ENCODE peak calls at places on chromosome 17, in five cellular contexts. H is CD4-positive, CD25-positive, alpha-beta regulatory T cell; J is transverse colon; E is CD8-positive, alpha-beta memory T cell; Q is effector memory CD4-positive, alpha-beta T cell. O is an unnamed sample. For H3K9me3, the result is how much of the 10 kb centered on the place peaks cover.

GRCh38 chr17:75507712-75508111 is 7.6 kb downstream of the CASKIN2 start:
- DNase-seq in E (no peak), H (no peak), Q (no peak), J (no peak), O (no peak)

GRCh38 chr17:21399476-21400203 is 23.5 kb downstream of the KCNJ12 start:
- DNase-seq in H (no peak), E (no peak), J (no peak), Q (no peak), O (no peak)

GRCh38 chr17:81487487-81488275 is 24.9 kb downstream of the ACTG1 start:
- DNase-seq in J (peak), E (peak), H (peak), Q (peak), O (peak)

GRCh38 chr17:76273435-76273921 is 8.3 kb downstream of the UBALD2 start:
- DNase-seq in E (no peak), J (no peak), H (no peak), Q (no peak), O (no peak)

GRCh38 chr17:21301593-21302550 is 17.4 kb downstream of the MAP2K3 start:
- DNase-seq in Q (no peak), E (no peak), J (no peak), H (no peak), O (no peak)

GRCh38 chr17:47701603-47702002 is 7.6 kb downstream of the TBKBP1 start:
- DNase-seq in Q (no peak), E (no peak), J (no peak), H (no peak), O (no peak)

GRCh38 chr17:39139137-39139516 is 12.3 kb downstream of the PLXDC1 start:
- DNase-seq in H (no peak), E (no peak), J (no peak), Q (no peak), O (no peak)

GRCh38 chr17:79023886-79024771 is at the start of gene C1QTNF1:
- DNase-seq in J (peak), Q (no peak), E (peak), H (no peak), O (peak)

GRCh38 chr17:78765821-78766220 is 16.3 kb downstream of the CYTH1 start:
- DNase-seq in J (no peak), H (no peak), E (no peak), Q (no peak), O (no peak)

GRCh38 chr17:82655038-82655479 is 6.8 kb upstream of the WDR45B start:
- DNase-seq in Q (no peak), E (no peak), H (no peak), J (peak), O (peak)
- H3K4me3 ChIP-seq in Q (no peak), E (no peak), H (no peak), J (no peak), O (no peak)

GRCh38 chr17:73718362-73718761 is 74.1 kb upstream of the SDK2 start:
- DNase-seq in H (no peak), E (no peak), Q (no peak), J (no peak), O (no peak)
- H3K27ac ChIP-seq in H (no peak), E (no peak), Q (no peak), J (no peak), O (no peak)

GRCh38 chr17:69335018-69335417 is 8.1 kb upstream of the ABCA5 start:
- DNase-seq in J (no peak), H (no peak), Q (no peak), E (no peak), O (peak)

GRCh38 chr17:69327060-69327831 is at the start of gene ABCA5:
- DNase-seq in J (peak), E (peak), H (peak), Q (peak), O (peak)

GRCh38 chr17:69336996-69337395 is 10.1 kb upstream of the ABCA5 start:
- DNase-seq in H (no peak), E (no peak), Q (no peak), J (no peak), O (no peak)

GRCh38 chr17:69336580-69336979 is 9.6 kb upstream of the ABCA5 start:
- DNase-seq in H (no peak), Q (no peak), E (no peak), J (no peak), O (no peak)

GRCh38 chr17:69331746-69332145 is 4.8 kb upstream of the ABCA5 start:
- DNase-seq in E (no peak), Q (no peak), J (no peak), H (no peak), O (no peak)
- H3K9me3 ChIP-seq in E (under half), Q (under half), J (under half), H (under half), O (under half)

GRCh38 chr17:42405963-42406495 is 17.0 kb downstream of the CAVIN1 start:
- DNase-seq in E (peak), J (peak), Q (peak), H (peak), O (peak)
- H3K4me3 ChIP-seq in E (no peak), J (no peak), Q (no peak), H (no peak), O (no peak)

GRCh38 chr17:61408151-61409041 is 8.8 kb downstream of the TBX2 start:
- DNase-seq in H (no peak), Q (no peak), J (no peak), E (no peak), O (no peak)

GRCh38 chr17:61406543-61406845 is 6.9 kb downstream of the TBX2 start:
- DNase-seq in J (no peak), Q (no peak), E (no peak), H (no peak), O (no peak)

GRCh38 chr17:61406871-61407210 is 7.2 kb downstream of the TBX2 start:
- DNase-seq in E (no peak), Q (no peak), J (no peak), H (no peak), O (no peak)

GRCh38 chr17:61405686-61406542 is 6.3 kb downstream of the TBX2 start:
- DNase-seq in H (no peak), J (no peak), Q (no peak), E (no peak), O (no peak)

GRCh38 chr17:61407211-61407911 is 7.7 kb downstream of the TBX2 start:
- DNase-seq in H (no peak), Q (no peak), J (no peak), E (no peak), O (no peak)
- H3K27ac ChIP-seq in H (no peak), Q (no peak), J (peak), E (no peak), O (no peak)

GRCh38 chr17:70127221-70127873 is 42.0 kb upstream of the KCNJ2 start:
- DNase-seq in E (no peak), J (no peak), Q (no peak), H (no peak), O (no peak)

GRCh38 chr17:70128727-70129238 is 40.5 kb upstream of the KCNJ2 start:
- DNase-seq in Q (no peak), H (no peak), E (no peak), J (no peak), O (no peak)

GRCh38 chr17:70132505-70132904 is 36.8 kb upstream of the KCNJ2 start:
- DNase-seq in H (no peak), Q (no peak), E (no peak), J (no peak), O (no peak)

GRCh38 chr17:70134042-70134441 is 35.3 kb upstream of the KCNJ2 start:
- DNase-seq in J (no peak), Q (no peak), E (no peak), H (no peak), O (no peak)

DNA sequence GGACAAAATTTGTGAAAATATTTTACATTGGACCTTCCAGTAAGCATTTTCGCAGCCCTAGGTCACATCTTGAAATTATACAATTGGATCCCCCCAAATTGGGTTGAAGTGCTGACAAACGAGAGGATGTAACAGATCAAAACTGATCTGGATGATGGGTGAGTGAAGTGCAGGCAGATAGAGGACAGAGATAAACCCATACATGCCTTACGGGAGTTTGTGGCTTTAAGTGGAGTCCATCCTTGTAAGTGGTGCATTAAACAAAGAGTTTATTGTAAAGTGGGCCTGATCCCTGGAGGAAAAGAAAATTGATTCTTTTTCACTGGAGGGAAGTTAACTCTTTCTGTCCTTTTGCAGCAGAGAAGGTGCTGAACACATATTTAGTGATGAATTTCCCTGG is 39.1 kb upstream of the KCNJ2 start:
- DNase-seq in H (no peak), Q (no peak), E (no peak), J (no peak), O (no peak)
- H3K9me3 ChIP-seq in H (under half), Q (under half), E (under half), J (under half), O (under half)

GRCh38 chr17:82839617-82840292 is at the start of gene ZNF750:
- DNase-seq in Q (no peak), J (no peak), E (no peak), H (no peak), O (no peak)

GRCh38 chr17:82837586-82838320 is 2.1 kb downstream of the ZNF750 start:
- DNase-seq in H (no peak), Q (no peak), J (peak), E (no peak), O (peak)

GRCh38 chr17:82836823-82837357 is 2.9 kb downstream of the ZNF750 start:
- DNase-seq in Q (no peak), E (no peak), J (no peak), H (no peak), O (peak)

GRCh38 chr17:82840431-82840831 is 609 bp upstream of the ZNF750 start:
- DNase-seq in H (no peak), E (no peak), Q (no peak), J (no peak), O (no peak)

DNA sequence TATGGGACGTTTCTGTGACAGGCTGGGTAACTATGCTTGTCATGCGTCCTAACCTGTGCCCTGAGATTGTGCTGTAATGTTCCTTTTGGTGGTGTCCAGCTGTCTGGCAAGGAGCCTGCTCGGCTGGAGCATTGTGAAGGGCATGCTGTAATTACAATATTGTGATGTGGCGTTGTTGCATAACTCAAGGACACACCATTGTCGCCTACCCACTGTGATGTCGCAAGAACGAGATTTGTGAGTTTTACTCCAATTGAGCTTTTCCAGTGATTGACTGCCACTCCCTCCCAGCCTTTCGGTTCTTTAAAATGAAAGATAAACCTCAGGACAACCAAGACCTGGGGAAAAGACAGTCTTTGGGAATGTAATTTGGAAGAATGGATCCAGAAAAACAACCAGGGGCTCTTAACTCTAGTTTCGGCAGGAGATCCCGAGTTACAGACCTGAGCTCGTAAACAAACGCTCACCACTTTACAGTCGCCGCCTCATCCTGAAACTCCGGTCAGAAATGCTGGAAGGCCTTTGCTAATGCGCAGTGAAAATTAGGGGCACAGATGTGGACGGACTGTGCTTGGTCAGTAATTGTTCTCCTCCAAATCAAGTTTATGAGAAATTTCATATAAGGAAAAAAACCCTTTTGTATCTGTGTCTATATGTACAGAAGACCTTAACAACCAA is 1.3 kb downstream of the ZNF750 start:
- DNase-seq in H (no peak), Q (no peak), J (peak), E (no peak), O (peak)
- H3K4me3 ChIP-seq in H (no peak), Q (no peak), J (no peak), E (no peak), O (no peak)

DNA sequence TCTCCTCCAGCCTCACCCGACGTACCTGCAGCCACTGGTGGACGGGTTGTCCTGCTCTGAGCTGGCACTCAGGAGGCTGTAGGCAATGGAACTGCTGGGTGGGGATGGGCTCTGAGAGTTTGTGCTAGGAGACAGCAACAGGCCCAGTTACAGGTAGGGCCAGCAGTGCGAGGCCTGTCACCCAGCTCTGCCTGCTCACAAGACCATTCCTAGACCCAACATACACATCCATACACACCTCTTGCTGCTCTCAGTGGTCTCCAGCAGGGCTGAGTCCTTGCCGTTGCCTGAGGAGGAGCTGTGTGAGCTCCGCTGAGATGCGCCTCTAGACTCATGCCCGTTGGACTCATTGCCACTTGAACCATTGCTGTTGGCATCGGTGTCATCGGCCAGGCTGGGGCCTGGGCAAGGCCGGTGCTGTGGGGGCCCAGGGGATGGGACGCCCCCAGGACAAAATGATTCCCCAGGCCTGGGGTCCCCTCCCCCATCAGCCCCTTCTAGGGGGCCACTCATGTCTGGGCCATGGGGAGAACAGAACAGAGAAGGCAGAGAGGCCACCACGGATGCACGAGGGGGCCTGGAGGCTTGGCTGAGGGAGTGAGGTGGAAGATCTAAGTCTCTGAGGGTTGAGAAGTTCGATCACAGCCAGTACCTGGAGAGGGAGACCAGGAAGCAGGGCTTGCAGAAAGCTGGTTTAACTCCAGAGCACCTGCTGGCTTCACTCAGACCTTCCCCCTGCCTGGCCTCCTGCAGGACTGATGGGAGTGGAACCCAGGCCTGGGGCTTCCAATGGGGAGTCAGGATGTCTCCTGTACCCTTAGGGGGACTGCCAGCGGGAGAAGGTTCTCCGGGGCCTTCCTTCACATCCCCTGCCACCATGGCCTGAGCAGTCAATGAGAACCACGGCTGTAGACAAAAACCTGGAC is 1.7 kb downstream of the PER1 start:
- DNase-seq in Q (no peak), H (no peak), E (peak), J (no peak), O (no peak)
- H3K27ac ChIP-seq in Q (peak), H (peak), E (peak), J (peak), O (peak)

DNA sequence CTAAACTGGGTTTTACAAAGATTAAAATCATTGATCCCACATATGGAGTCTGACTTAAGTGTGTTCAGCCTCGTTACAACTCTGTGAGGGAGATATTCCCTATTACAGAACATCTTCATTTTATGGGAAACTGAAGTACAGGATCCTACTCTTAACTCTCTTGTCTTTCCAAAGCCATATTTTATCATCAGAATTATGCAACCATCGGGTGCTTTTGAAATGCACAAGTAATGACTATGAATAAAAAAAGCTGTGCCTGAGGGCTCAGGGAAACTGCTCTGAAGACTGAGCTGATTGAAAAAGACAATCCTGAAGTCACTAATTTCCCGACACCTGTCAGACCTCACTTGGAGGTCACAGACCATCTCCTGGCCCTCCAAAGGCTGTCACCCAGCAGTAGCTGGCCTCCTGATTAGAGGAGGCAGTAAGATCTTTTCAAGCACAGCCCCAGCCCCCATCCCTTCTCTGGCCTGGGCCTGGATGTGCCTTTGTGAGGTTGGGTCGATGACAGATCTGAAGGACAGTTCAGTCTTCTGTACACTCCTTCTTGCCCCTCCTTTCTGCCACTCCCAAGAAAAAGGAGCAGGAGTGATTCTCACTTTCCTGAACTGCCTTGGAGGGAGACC is 5.6 kb downstream of the AKAP1 start:
- DNase-seq in E (no peak), Q (no peak), J (no peak), H (no peak), O (no peak)
- H3K9me3 ChIP-seq in E (under half), Q (under half), J (under half), H (under half), O (under half)

O was measured in small intestine.